ENCODE peak calls at places on chromosomes 1 and 21, in seven cellular contexts. One of them, this sample, is unnamed.

GRCh38 chr1:85406887-85407593 is 57.9 kb downstream of the DDAH1 start:
- DNase-seq in AG10803: peak
- DNase-seq in left colon: peak
- DNase-seq in T47D: no peak
- DNase-seq in psoas muscle: no peak
- DNase-seq in stomach: peak
- DNase-seq in activated T-cell treated with anti-CD3 and anti-CD28 coated beads, Interleukin-2, amount 50 U/mL, for 72 hours: no peak
- DNase-seq in this sample: peak

GRCh38 chr1:8027748-8028631 is 1.9 kb upstream of the ERRFI1 start:
- DNase-seq in stomach: no peak
- DNase-seq in left colon: no peak
- DNase-seq in activated T-cell treated with anti-CD3 and anti-CD28 coated beads, Interleukin-2, amount 50 U/mL, for 72 hours: no peak
- DNase-seq in T47D: no peak
- DNase-seq in psoas muscle: no peak
- DNase-seq in AG10803: peak
- DNase-seq in this sample: peak

GRCh38 chr1:84709175-84709574 is 18.9 kb upstream of the SSX2IP start:
- DNase-seq in T47D: no peak
- DNase-seq in psoas muscle: no peak
- DNase-seq in AG10803: no peak
- DNase-seq in stomach: no peak
- DNase-seq in left colon: no peak
- DNase-seq in activated T-cell treated with anti-CD3 and anti-CD28 coated beads, Interleukin-2, amount 50 U/mL, for 72 hours: no peak
- DNase-seq in this sample: no peak

GRCh38 chr1:36133484-36133883 is 8.5 kb upstream of the COL8A2 start:
- DNase-seq in stomach: peak
- DNase-seq in activated T-cell treated with anti-CD3 and anti-CD28 coated beads, Interleukin-2, amount 50 U/mL, for 72 hours: no peak
- DNase-seq in AG10803: peak
- DNase-seq in T47D: no peak
- DNase-seq in left colon: peak
- DNase-seq in psoas muscle: no peak
- DNase-seq in this sample: peak

GRCh38 chr1:160780398-160780755 is 15.6 kb upstream of the LY9 start:
- DNase-seq in left colon: no peak
- DNase-seq in activated T-cell treated with anti-CD3 and anti-CD28 coated beads, Interleukin-2, amount 50 U/mL, for 72 hours: no peak
- DNase-seq in AG10803: no peak
- DNase-seq in T47D: no peak
- DNase-seq in stomach: no peak
- DNase-seq in psoas muscle: no peak
- DNase-seq in this sample: no peak

GRCh38 chr1:223776075-223776814 is 63.9 kb downstream of the CAPN2 start:
- DNase-seq in activated T-cell treated with anti-CD3 and anti-CD28 coated beads, Interleukin-2, amount 50 U/mL, for 72 hours: peak
- DNase-seq in stomach: no peak
- DNase-seq in left colon: no peak
- DNase-seq in AG10803: peak
- DNase-seq in T47D: no peak
- DNase-seq in psoas muscle: no peak
- DNase-seq in this sample: peak

GRCh38 chr1:206461602-206462455 is 8.4 kb upstream of the IKBKE start:
- DNase-seq in activated T-cell treated with anti-CD3 and anti-CD28 coated beads, Interleukin-2, amount 50 U/mL, for 72 hours: peak
- DNase-seq in stomach: peak
- DNase-seq in T47D: peak
- DNase-seq in AG10803: peak
- DNase-seq in psoas muscle: no peak
- DNase-seq in left colon: peak
- DNase-seq in this sample: no peak

GRCh38 chr1:153360592-153360991 is 2.9 kb downstream of the S100A9 start:
- DNase-seq in psoas muscle: no peak
- DNase-seq in T47D: no peak
- DNase-seq in activated T-cell treated with anti-CD3 and anti-CD28 coated beads, Interleukin-2, amount 50 U/mL, for 72 hours: no peak
- DNase-seq in AG10803: no peak
- DNase-seq in stomach: no peak
- DNase-seq in left colon: no peak
- DNase-seq in this sample: no peak

GRCh38 chr1:235105051-235106043 is 23.3 kb downstream of the TOMM20 start:
- DNase-seq in left colon: no peak
- DNase-seq in activated T-cell treated with anti-CD3 and anti-CD28 coated beads, Interleukin-2, amount 50 U/mL, for 72 hours: peak
- DNase-seq in AG10803: peak
- DNase-seq in T47D: no peak
- DNase-seq in psoas muscle: no peak
- DNase-seq in stomach: no peak
- DNase-seq in this sample: no peak

GRCh38 chr1:107622975-107623374 is 342.0 kb downstream of the VAV3 start:
- DNase-seq in psoas muscle: no peak
- DNase-seq in activated T-cell treated with anti-CD3 and anti-CD28 coated beads, Interleukin-2, amount 50 U/mL, for 72 hours: no peak
- DNase-seq in T47D: no peak
- DNase-seq in AG10803: peak
- DNase-seq in left colon: no peak
- DNase-seq in stomach: no peak
- DNase-seq in this sample: peak

GRCh38 chr1:116432655-116433282 is 59.7 kb downstream of the ATP1A1 start:
- DNase-seq in stomach: no peak
- DNase-seq in AG10803: no peak
- DNase-seq in left colon: no peak
- DNase-seq in T47D: no peak
- DNase-seq in psoas muscle: no peak
- DNase-seq in activated T-cell treated with anti-CD3 and anti-CD28 coated beads, Interleukin-2, amount 50 U/mL, for 72 hours: no peak
- DNase-seq in this sample: no peak

GRCh38 chr21:41779659-41780058 is 12.8 kb upstream of the RIPK4 start:
- DNase-seq in psoas muscle: no peak
- DNase-seq in left colon: peak
- DNase-seq in activated T-cell treated with anti-CD3 and anti-CD28 coated beads, Interleukin-2, amount 50 U/mL, for 72 hours: no peak
- DNase-seq in T47D: no peak
- DNase-seq in stomach: peak
- DNase-seq in AG10803: no peak
- DNase-seq in this sample: no peak

GRCh38 chr1:220890582-220890981 is 11.3 kb downstream of the HLX start:
- DNase-seq in T47D: no peak
- DNase-seq in AG10803: no peak
- DNase-seq in activated T-cell treated with anti-CD3 and anti-CD28 coated beads, Interleukin-2, amount 50 U/mL, for 72 hours: no peak
- DNase-seq in left colon: no peak
- DNase-seq in stomach: no peak
- DNase-seq in psoas muscle: no peak
- DNase-seq in this sample: no peak

GRCh38 chr21:41258617-41259016 is 58.0 kb upstream of the FAM3B start:
- DNase-seq in T47D: no peak
- DNase-seq in left colon: no peak
- DNase-seq in psoas muscle: no peak
- DNase-seq in stomach: no peak
- DNase-seq in AG10803: no peak
- DNase-seq in activated T-cell treated with anti-CD3 and anti-CD28 coated beads, Interleukin-2, amount 50 U/mL, for 72 hours: no peak
- DNase-seq in this sample: no peak

GRCh38 chr1:55010194-55010886 is 11.6 kb downstream of the BSND start:
- DNase-seq in psoas muscle: no peak
- DNase-seq in AG10803: no peak
- DNase-seq in left colon: no peak
- DNase-seq in activated T-cell treated with anti-CD3 and anti-CD28 coated beads, Interleukin-2, amount 50 U/mL, for 72 hours: no peak
- DNase-seq in T47D: no peak
- DNase-seq in stomach: no peak
- DNase-seq in this sample: no peak

GRCh38 chr1:165551469-165551868 is 7.7 kb downstream of the LRRC52 start:
- DNase-seq in T47D: no peak
- DNase-seq in activated T-cell treated with anti-CD3 and anti-CD28 coated beads, Interleukin-2, amount 50 U/mL, for 72 hours: no peak
- DNase-seq in stomach: no peak
- DNase-seq in left colon: no peak
- DNase-seq in psoas muscle: no peak
- DNase-seq in AG10803: peak
- DNase-seq in this sample: no peak

GRCh38 chr1:2854151-2854550 is 52.7 kb upstream of the TTC34 start:
- DNase-seq in left colon: no peak
- DNase-seq in activated T-cell treated with anti-CD3 and anti-CD28 coated beads, Interleukin-2, amount 50 U/mL, for 72 hours: no peak
- DNase-seq in AG10803: no peak
- DNase-seq in psoas muscle: peak
- DNase-seq in T47D: no peak
- DNase-seq in stomach: no peak
- DNase-seq in this sample: no peak

GRCh38 chr1:53278294-53278693 is 40.0 kb upstream of the MAGOH start:
- DNase-seq in stomach: peak
- DNase-seq in activated T-cell treated with anti-CD3 and anti-CD28 coated beads, Interleukin-2, amount 50 U/mL, for 72 hours: peak
- DNase-seq in T47D: peak
- DNase-seq in psoas muscle: peak
- DNase-seq in left colon: peak
- DNase-seq in AG10803: no peak
- DNase-seq in this sample: no peak

This sample was measured in astrocyte.